ENCODE peak calls at places on chromosomes 16 and 17, in seven cellular contexts. One of them, this sample, is unnamed.

GRCh38 chr16:21116148-21116693 is 34.4 kb downstream of the DNAH3 start:
- DNase-seq in DND-41: no peak
- DNase-seq in hepatocyte: no peak
- DNase-seq in neural progenitor cell: no peak
- DNase-seq in H9: peak; percentile 47
- DNase-seq in Karpas-422: peak; percentile 94
- DNase-seq in neuronal stem cell: no peak
- DNase-seq in this sample: peak; percentile 76

GRCh38 chr17:3558603-3559269 is 1.1 kb upstream of the TRPV3 start:
- DNase-seq in DND-41: no peak
- DNase-seq in hepatocyte: no peak
- DNase-seq in neural progenitor cell: no peak
- DNase-seq in H9: peak; percentile 55
- DNase-seq in Karpas-422: peak; percentile 44
- DNase-seq in neuronal stem cell: no peak
- DNase-seq in this sample: peak; percentile 91

GRCh38 chr17:16406742-16407674 is 8.4 kb upstream of the TRPV2 start:
- DNase-seq in DND-41: no peak
- DNase-seq in hepatocyte: peak; percentile 56
- DNase-seq in neural progenitor cell: peak; percentile 89
- DNase-seq in H9: peak; percentile 96
- DNase-seq in Karpas-422: no peak
- DNase-seq in neuronal stem cell: peak; percentile 61
- DNase-seq in this sample: no peak

GRCh38 chr16:20849587-20850390 is 43.5 kb downstream of the REXO5 start:
- DNase-seq in DND-41: peak; percentile 67
- DNase-seq in hepatocyte: peak; percentile 81
- DNase-seq in neural progenitor cell: peak; percentile 68
- DNase-seq in H9: peak; percentile 51
- DNase-seq in Karpas-422: peak; percentile 86
- DNase-seq in neuronal stem cell: peak; percentile 69
- DNase-seq in this sample: peak; percentile 56

GRCh38 chr17:15026088-15026487 is 239.0 kb downstream of the PMP22 start:
- DNase-seq in DND-41: no peak
- DNase-seq in hepatocyte: no peak
- DNase-seq in neural progenitor cell: no peak
- DNase-seq in H9: no peak
- DNase-seq in Karpas-422: no peak
- DNase-seq in neuronal stem cell: no peak
- DNase-seq in this sample: no peak

GRCh38 chr16:47848481-47849109 is 307.2 kb downstream of the ABCC12 start:
- DNase-seq in DND-41: no peak
- DNase-seq in hepatocyte: no peak
- DNase-seq in neural progenitor cell: peak; percentile 65
- DNase-seq in H9: no peak
- DNase-seq in Karpas-422: no peak
- DNase-seq in neuronal stem cell: peak; percentile 21
- DNase-seq in this sample: no peak

GRCh38 chr17:64413505-64413904 is 22.8 kb upstream of the PECAM1 start:
- DNase-seq in DND-41: no peak
- DNase-seq in hepatocyte: no peak
- DNase-seq in neural progenitor cell: no peak
- DNase-seq in H9: no peak
- DNase-seq in Karpas-422: peak; percentile 64
- DNase-seq in neuronal stem cell: no peak
- DNase-seq in this sample: peak; percentile 79

GRCh38 chr17:6823011-6823442 is 8.5 kb downstream of the TEKT1 start:
- DNase-seq in DND-41: no peak
- DNase-seq in hepatocyte: peak; percentile 26
- DNase-seq in neural progenitor cell: no peak
- DNase-seq in H9: no peak
- DNase-seq in Karpas-422: no peak
- DNase-seq in neuronal stem cell: no peak
- DNase-seq in this sample: no peak

GRCh38 chr16:16861546-16861945 is 482.6 kb downstream of the NPIPA7 start:
- DNase-seq in DND-41: peak; percentile 37
- DNase-seq in hepatocyte: peak; percentile 79
- DNase-seq in neural progenitor cell: peak; percentile 80
- DNase-seq in H9: peak; percentile 56
- DNase-seq in Karpas-422: peak; percentile 77
- DNase-seq in neuronal stem cell: peak; percentile 55
- DNase-seq in this sample: peak; percentile 61

GRCh38 chr16:85395207-85395912 is 217.8 kb upstream of the GSE1 start:
- DNase-seq in DND-41: peak; percentile 56
- DNase-seq in hepatocyte: peak; percentile 91
- DNase-seq in neural progenitor cell: no peak
- DNase-seq in H9: no peak
- DNase-seq in Karpas-422: peak; percentile 58
- DNase-seq in neuronal stem cell: no peak
- DNase-seq in this sample: no peak

GRCh38 chr16:54171855-54172537 is 114.6 kb downstream of the IRX3 start:
- DNase-seq in DND-41: no peak
- DNase-seq in hepatocyte: peak; percentile 50
- DNase-seq in neural progenitor cell: peak; percentile 44
- DNase-seq in H9: no peak
- DNase-seq in Karpas-422: no peak
- DNase-seq in neuronal stem cell: no peak
- DNase-seq in this sample: no peak

GRCh38 chr16:57192720-57193486 is 6.8 kb downstream of the RSPRY1 start:
- DNase-seq in DND-41: no peak
- DNase-seq in hepatocyte: no peak
- DNase-seq in neural progenitor cell: no peak
- DNase-seq in H9: no peak
- DNase-seq in Karpas-422: no peak
- DNase-seq in neuronal stem cell: no peak
- DNase-seq in this sample: no peak

GRCh38 chr17:42107597-42108576 is 4.6 kb downstream of the DHX58 start:
- DNase-seq in DND-41: peak; percentile 89
- DNase-seq in hepatocyte: peak; percentile 93
- DNase-seq in neural progenitor cell: peak; percentile 97
- DNase-seq in H9: peak; percentile 99
- DNase-seq in Karpas-422: peak; percentile 96
- DNase-seq in neuronal stem cell: peak; percentile 85
- DNase-seq in this sample: peak; percentile 94

GRCh38 chr16:88596477-88596876 is 26.3 kb downstream of the ZC3H18 start:
- DNase-seq in DND-41: no peak
- DNase-seq in hepatocyte: no peak
- DNase-seq in neural progenitor cell: no peak
- DNase-seq in H9: no peak
- DNase-seq in Karpas-422: no peak
- DNase-seq in neuronal stem cell: no peak
- DNase-seq in this sample: no peak

GRCh38 chr16:1707193-1707790 is 1.3 kb downstream of the MAPK8IP3 start:
- DNase-seq in DND-41: no peak
- DNase-seq in hepatocyte: peak; percentile 51
- DNase-seq in neural progenitor cell: peak; percentile 48
- DNase-seq in H9: no peak
- DNase-seq in Karpas-422: peak; percentile 57
- DNase-seq in neuronal stem cell: no peak
- DNase-seq in this sample: peak; percentile 44

GRCh38 chr16:56481468-56482112 is 30.2 kb downstream of the OGFOD1 start:
- DNase-seq in DND-41: no peak
- DNase-seq in hepatocyte: no peak
- DNase-seq in neural progenitor cell: no peak
- DNase-seq in H9: no peak
- DNase-seq in Karpas-422: no peak
- DNase-seq in neuronal stem cell: no peak
- DNase-seq in this sample: no peak

GRCh38 chr17:76709077-76709950 is 1.5 kb downstream of the MXRA7 start:
- DNase-seq in DND-41: no peak
- DNase-seq in hepatocyte: peak; percentile 84
- DNase-seq in neural progenitor cell: peak; percentile 71
- DNase-seq in H9: peak; percentile 65
- DNase-seq in Karpas-422: no peak
- DNase-seq in neuronal stem cell: peak; percentile 78
- DNase-seq in this sample: no peak

GRCh38 chr16:79734721-79735120 is 134.2 kb upstream of the MAF start:
- DNase-seq in DND-41: no peak
- DNase-seq in hepatocyte: no peak
- DNase-seq in neural progenitor cell: no peak
- DNase-seq in H9: no peak
- DNase-seq in Karpas-422: no peak
- DNase-seq in neuronal stem cell: no peak
- DNase-seq in this sample: no peak

DNA sequence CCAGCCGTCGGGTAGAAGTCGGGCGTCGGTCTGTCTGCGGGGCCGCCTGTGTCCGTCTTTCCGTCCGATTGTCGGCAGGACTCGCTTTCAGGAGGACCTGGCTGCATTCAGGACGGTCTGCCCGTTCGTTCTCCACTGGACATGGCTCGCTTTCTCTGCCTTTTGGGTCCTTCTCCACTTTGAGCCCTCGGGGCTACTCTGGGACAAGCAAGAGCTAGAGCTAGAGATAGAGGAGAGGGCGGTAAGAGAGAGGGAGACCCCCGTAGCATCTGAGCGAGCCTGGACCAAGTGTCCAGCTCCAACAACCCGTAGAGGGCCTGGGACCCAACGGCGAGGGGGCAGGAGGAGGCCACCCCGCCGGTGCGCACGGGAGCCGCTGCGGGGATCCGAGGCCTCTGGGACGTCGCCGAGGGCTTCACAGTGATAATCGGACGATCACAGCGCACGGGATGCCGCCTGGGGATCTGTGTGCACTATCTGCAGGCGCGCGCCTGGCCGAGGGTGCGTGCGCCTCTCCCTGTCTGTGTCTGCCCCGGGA is 4.5 kb downstream of the TBX4 start:
- DNase-seq in DND-41: no peak
- DNase-seq in hepatocyte: no peak
- DNase-seq in neural progenitor cell: peak; percentile 52
- DNase-seq in H9: no peak
- DNase-seq in Karpas-422: no peak
- DNase-seq in neuronal stem cell: no peak
- DNase-seq in this sample: no peak
- H2AFZ ChIP-seq in DND-41: no peak overlapping the region
- H2AFZ ChIP-seq in hepatocyte: no peak overlapping the region
- H2AFZ ChIP-seq in neural progenitor cell: no peak overlapping the region
- H2AFZ ChIP-seq in H9: no peak overlapping the region
- H2AFZ ChIP-seq in Karpas-422: no peak overlapping the region
- H2AFZ ChIP-seq in neuronal stem cell: peak overlapping the region; percentile 68
- H2AFZ ChIP-seq in this sample: no peak overlapping the region

DNA sequence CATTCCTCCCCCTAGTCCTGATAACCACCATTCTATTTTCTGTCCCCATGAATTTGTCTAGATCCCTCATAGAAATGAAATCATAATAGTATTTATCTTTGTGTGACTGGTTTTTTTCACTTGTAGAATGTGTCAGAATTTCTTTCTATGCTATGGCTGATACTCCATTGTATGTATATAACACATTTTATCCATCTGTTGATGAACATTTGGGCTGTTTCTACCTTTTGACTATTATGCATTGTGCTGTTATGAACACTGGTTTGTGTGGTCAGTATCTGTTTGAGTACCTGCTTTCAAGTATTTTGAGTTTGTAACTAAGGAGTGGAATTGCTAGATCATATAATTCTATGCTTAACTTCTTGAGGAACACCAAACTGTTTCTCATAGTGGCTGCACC is 16.0 kb upstream of the DRG2 start:
- DNase-seq in DND-41: no peak
- DNase-seq in hepatocyte: no peak
- DNase-seq in neural progenitor cell: no peak
- DNase-seq in H9: no peak
- DNase-seq in Karpas-422: no peak
- DNase-seq in neuronal stem cell: no peak
- DNase-seq in this sample: no peak
- H2AFZ ChIP-seq in DND-41: no peak overlapping the region
- H2AFZ ChIP-seq in hepatocyte: no peak overlapping the region
- H2AFZ ChIP-seq in neural progenitor cell: no peak overlapping the region
- H2AFZ ChIP-seq in H9: no peak overlapping the region
- H2AFZ ChIP-seq in Karpas-422: no peak overlapping the region
- H2AFZ ChIP-seq in neuronal stem cell: peak overlapping the region; percentile 86
- H2AFZ ChIP-seq in this sample: no peak overlapping the region

GRCh38 chr16:55408656-55409055 is 70.3 kb upstream of the MMP2 start:
- DNase-seq in DND-41: no peak
- DNase-seq in hepatocyte: no peak
- DNase-seq in neural progenitor cell: peak; percentile 88
- DNase-seq in H9: no peak
- DNase-seq in Karpas-422: no peak
- DNase-seq in neuronal stem cell: peak; percentile 52
- DNase-seq in this sample: no peak
- H2AFZ ChIP-seq in DND-41: no peak overlapping the region
- H2AFZ ChIP-seq in hepatocyte: no peak overlapping the region
- H2AFZ ChIP-seq in neural progenitor cell: no peak overlapping the region
- H2AFZ ChIP-seq in H9: no peak overlapping the region
- H2AFZ ChIP-seq in Karpas-422: no peak overlapping the region
- H2AFZ ChIP-seq in neuronal stem cell: peak overlapping the region; percentile 26
- H2AFZ ChIP-seq in this sample: no peak overlapping the region

DNA sequence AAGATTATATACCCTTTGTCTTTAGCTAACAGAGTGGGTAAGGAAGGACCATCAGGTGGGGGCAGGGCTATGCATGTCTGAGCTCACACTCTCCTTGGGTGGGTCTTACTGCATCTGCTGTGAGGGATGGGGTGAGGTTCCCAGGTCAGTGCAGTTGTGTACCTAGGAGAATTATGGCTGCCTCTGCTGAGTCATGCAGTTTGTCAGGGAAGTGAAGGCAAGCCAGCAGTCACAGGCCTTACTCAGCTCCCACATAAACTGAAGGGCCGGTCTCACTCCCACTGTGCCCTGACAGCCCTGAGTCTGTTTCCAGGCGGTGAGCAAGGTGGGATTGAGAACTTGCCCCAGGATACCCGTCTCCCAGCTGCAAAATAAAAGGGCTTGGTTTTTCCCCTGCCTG is 328.6 kb downstream of the MAP2K6 start:
- DNase-seq in DND-41: no peak
- DNase-seq in hepatocyte: no peak
- DNase-seq in neural progenitor cell: no peak
- DNase-seq in H9: no peak
- DNase-seq in Karpas-422: no peak
- DNase-seq in neuronal stem cell: no peak
- DNase-seq in this sample: no peak
- H2AFZ ChIP-seq in DND-41: no peak overlapping the region
- H2AFZ ChIP-seq in hepatocyte: no peak overlapping the region
- H2AFZ ChIP-seq in neural progenitor cell: no peak overlapping the region
- H2AFZ ChIP-seq in H9: no peak overlapping the region
- H2AFZ ChIP-seq in Karpas-422: no peak overlapping the region
- H2AFZ ChIP-seq in neuronal stem cell: peak overlapping the region; percentile 11
- H2AFZ ChIP-seq in this sample: no peak overlapping the region

GRCh38 chr17:78364436-78365281 is 4.8 kb upstream of the SOCS3 start:
- DNase-seq in DND-41: no peak
- DNase-seq in hepatocyte: no peak
- DNase-seq in neural progenitor cell: peak; percentile 81
- DNase-seq in H9: peak; percentile 64
- DNase-seq in Karpas-422: no peak
- DNase-seq in neuronal stem cell: no peak
- DNase-seq in this sample: no peak
- H2AFZ ChIP-seq in DND-41: no peak overlapping the region
- H2AFZ ChIP-seq in hepatocyte: no peak overlapping the region
- H2AFZ ChIP-seq in neural progenitor cell: no peak overlapping the region
- H2AFZ ChIP-seq in H9: no peak overlapping the region
- H2AFZ ChIP-seq in Karpas-422: no peak overlapping the region
- H2AFZ ChIP-seq in neuronal stem cell: no peak overlapping the region
- H2AFZ ChIP-seq in this sample: no peak overlapping the region

This sample was measured in OCI-LY7.